ENCODE peak calls at places on chromosomes 13 and 19, in six cellular contexts. One of them, this sample, is unnamed.

GRCh38 chr19:27972291-27973040 is 1240.5 kb downstream of the UQCRFS1 start:
- DNase-seq in cerebellar cortex: peak
- DNase-seq in heart right ventricle: no peak
- DNase-seq in iris pigment epithelial cell: peak
- DNase-seq in heart left ventricle: no peak
- DNase-seq in NCI-H2227 treated with DMSO at 0.1 percent for 48 hours: no peak
- DNase-seq in this sample: no peak

GRCh38 chr13:20390526-20391175 is 135.0 kb downstream of the CRYL1 start:
- DNase-seq in heart left ventricle: no peak
- DNase-seq in cerebellar cortex: no peak
- DNase-seq in iris pigment epithelial cell: no peak
- DNase-seq in heart right ventricle: no peak
- DNase-seq in NCI-H2227 treated with DMSO at 0.1 percent for 48 hours: no peak
- DNase-seq in this sample: no peak

GRCh38 chr19:54875506-54875905 is 1.5 kb downstream of the FCAR start:
- DNase-seq in NCI-H2227 treated with DMSO at 0.1 percent for 48 hours: no peak
- DNase-seq in heart right ventricle: no peak
- DNase-seq in heart left ventricle: no peak
- DNase-seq in cerebellar cortex: no peak
- DNase-seq in iris pigment epithelial cell: no peak
- DNase-seq in this sample: no peak

GRCh38 chr19:49845433-49845832 is 5.5 kb upstream of the PTOV1 start:
- DNase-seq in cerebellar cortex: no peak
- DNase-seq in NCI-H2227 treated with DMSO at 0.1 percent for 48 hours: no peak
- DNase-seq in heart left ventricle: no peak
- DNase-seq in heart right ventricle: no peak
- DNase-seq in iris pigment epithelial cell: no peak
- DNase-seq in this sample: no peak

GRCh38 chr13:114099191-114099590 is 33.2 kb downstream of the RASA3 start:
- DNase-seq in heart left ventricle: peak
- DNase-seq in heart right ventricle: peak
- DNase-seq in iris pigment epithelial cell: peak
- DNase-seq in NCI-H2227 treated with DMSO at 0.1 percent for 48 hours: peak
- DNase-seq in cerebellar cortex: peak
- DNase-seq in this sample: peak

GRCh38 chr13:21625366-21625765 is 21.4 kb upstream of the MICU2 start:
- DNase-seq in heart left ventricle: no peak
- DNase-seq in heart right ventricle: no peak
- DNase-seq in cerebellar cortex: peak
- DNase-seq in NCI-H2227 treated with DMSO at 0.1 percent for 48 hours: no peak
- DNase-seq in iris pigment epithelial cell: peak
- DNase-seq in this sample: no peak

GRCh38 chr19:48618278-48618915 is 581 bp downstream of the RPL18 start:
- DNase-seq in iris pigment epithelial cell: no peak
- DNase-seq in NCI-H2227 treated with DMSO at 0.1 percent for 48 hours: no peak
- DNase-seq in heart right ventricle: no peak
- DNase-seq in heart left ventricle: no peak
- DNase-seq in cerebellar cortex: no peak
- DNase-seq in this sample: peak

GRCh38 chr19:31154021-31154420 is 195.2 kb downstream of the TSHZ3 start:
- DNase-seq in cerebellar cortex: no peak
- DNase-seq in NCI-H2227 treated with DMSO at 0.1 percent for 48 hours: no peak
- DNase-seq in heart right ventricle: no peak
- DNase-seq in iris pigment epithelial cell: peak
- DNase-seq in heart left ventricle: no peak
- DNase-seq in this sample: no peak

GRCh38 chr19:14048439-14049153 is 13.3 kb downstream of the PALM3 start:
- DNase-seq in heart right ventricle: peak
- DNase-seq in cerebellar cortex: no peak
- DNase-seq in iris pigment epithelial cell: peak
- DNase-seq in heart left ventricle: peak
- DNase-seq in NCI-H2227 treated with DMSO at 0.1 percent for 48 hours: no peak
- DNase-seq in this sample: peak

GRCh38 chr13:75319244-75319643 is 162.7 kb downstream of the TBC1D4 start:
- DNase-seq in heart left ventricle: no peak
- DNase-seq in cerebellar cortex: no peak
- DNase-seq in iris pigment epithelial cell: peak
- DNase-seq in NCI-H2227 treated with DMSO at 0.1 percent for 48 hours: no peak
- DNase-seq in heart right ventricle: no peak
- DNase-seq in this sample: no peak

GRCh38 chr13:109733550-109733949 is 52.8 kb downstream of the IRS2 start:
- DNase-seq in heart left ventricle: no peak
- DNase-seq in heart right ventricle: no peak
- DNase-seq in cerebellar cortex: no peak
- DNase-seq in NCI-H2227 treated with DMSO at 0.1 percent for 48 hours: no peak
- DNase-seq in iris pigment epithelial cell: no peak
- DNase-seq in this sample: no peak

GRCh38 chr19:4379383-4380253 is 20.7 kb downstream of the SH3GL1 start:
- DNase-seq in NCI-H2227 treated with DMSO at 0.1 percent for 48 hours: no peak
- DNase-seq in heart left ventricle: no peak
- DNase-seq in heart right ventricle: no peak
- DNase-seq in cerebellar cortex: no peak
- DNase-seq in iris pigment epithelial cell: peak
- DNase-seq in this sample: peak

GRCh38 chr13:65914707-65915106 is 1315.4 kb downstream of the PCDH9 start:
- DNase-seq in cerebellar cortex: no peak
- DNase-seq in NCI-H2227 treated with DMSO at 0.1 percent for 48 hours: no peak
- DNase-seq in iris pigment epithelial cell: peak
- DNase-seq in heart left ventricle: no peak
- DNase-seq in heart right ventricle: no peak
- DNase-seq in this sample: no peak

GRCh38 chr13:30831515-30831914 is 74.6 kb upstream of the MEDAG start:
- DNase-seq in heart left ventricle: no peak
- DNase-seq in cerebellar cortex: no peak
- DNase-seq in NCI-H2227 treated with DMSO at 0.1 percent for 48 hours: no peak
- DNase-seq in heart right ventricle: no peak
- DNase-seq in iris pigment epithelial cell: no peak
- DNase-seq in this sample: peak

GRCh38 chr13:40626566-40626965 is 39.9 kb downstream of the FOXO1 start:
- DNase-seq in cerebellar cortex: no peak
- DNase-seq in iris pigment epithelial cell: no peak
- DNase-seq in NCI-H2227 treated with DMSO at 0.1 percent for 48 hours: no peak
- DNase-seq in heart left ventricle: no peak
- DNase-seq in heart right ventricle: no peak
- DNase-seq in this sample: no peak

GRCh38 chr13:49271264-49271663 is 23.5 kb downstream of the CDADC1 start:
- DNase-seq in NCI-H2227 treated with DMSO at 0.1 percent for 48 hours: no peak
- DNase-seq in iris pigment epithelial cell: no peak
- DNase-seq in heart left ventricle: no peak
- DNase-seq in heart right ventricle: no peak
- DNase-seq in cerebellar cortex: no peak
- DNase-seq in this sample: no peak

GRCh38 chr13:105579821-105580707 is 955.4 kb downstream of the EFNB2 start:
- DNase-seq in cerebellar cortex: no peak
- DNase-seq in iris pigment epithelial cell: peak
- DNase-seq in heart left ventricle: no peak
- DNase-seq in NCI-H2227 treated with DMSO at 0.1 percent for 48 hours: no peak
- DNase-seq in heart right ventricle: no peak
- DNase-seq in this sample: no peak

GRCh38 chr19:11279505-11280236 is 16.3 kb upstream of the TSPAN16 start:
- DNase-seq in heart right ventricle: no peak
- DNase-seq in cerebellar cortex: no peak
- DNase-seq in heart left ventricle: no peak
- DNase-seq in iris pigment epithelial cell: no peak
- DNase-seq in NCI-H2227 treated with DMSO at 0.1 percent for 48 hours: no peak
- DNase-seq in this sample: no peak

GRCh38 chr19:19538077-19538764 is at the start of gene CILP2:
- DNase-seq in heart left ventricle: no peak
- DNase-seq in cerebellar cortex: no peak
- DNase-seq in iris pigment epithelial cell: no peak
- DNase-seq in heart right ventricle: peak
- DNase-seq in NCI-H2227 treated with DMSO at 0.1 percent for 48 hours: peak
- DNase-seq in this sample: peak

GRCh38 chr13:46315036-46315435 is 72.0 kb downstream of the RUBCNL start:
- DNase-seq in heart left ventricle: no peak
- DNase-seq in NCI-H2227 treated with DMSO at 0.1 percent for 48 hours: no peak
- DNase-seq in cerebellar cortex: no peak
- DNase-seq in heart right ventricle: no peak
- DNase-seq in iris pigment epithelial cell: no peak
- DNase-seq in this sample: no peak

GRCh38 chr19:39362682-39363657 is 20.7 kb downstream of the SAMD4B start:
- DNase-seq in cerebellar cortex: no peak
- DNase-seq in iris pigment epithelial cell: peak
- DNase-seq in NCI-H2227 treated with DMSO at 0.1 percent for 48 hours: no peak
- DNase-seq in heart left ventricle: no peak
- DNase-seq in heart right ventricle: no peak
- DNase-seq in this sample: no peak

GRCh38 chr13:100602472-100603142 is 14.0 kb upstream of the GGACT start:
- DNase-seq in NCI-H2227 treated with DMSO at 0.1 percent for 48 hours: no peak
- DNase-seq in cerebellar cortex: no peak
- DNase-seq in heart left ventricle: no peak
- DNase-seq in iris pigment epithelial cell: no peak
- DNase-seq in heart right ventricle: no peak
- DNase-seq in this sample: no peak

GRCh38 chr13:28499579-28499978 is 4.7 kb upstream of the FLT1 start:
- DNase-seq in heart right ventricle: no peak
- DNase-seq in heart left ventricle: no peak
- DNase-seq in NCI-H2227 treated with DMSO at 0.1 percent for 48 hours: no peak
- DNase-seq in cerebellar cortex: no peak
- DNase-seq in iris pigment epithelial cell: peak
- DNase-seq in this sample: no peak

GRCh38 chr19:13366529-13367143 is 139.6 kb downstream of the CACNA1A start:
- DNase-seq in iris pigment epithelial cell: peak
- DNase-seq in NCI-H2227 treated with DMSO at 0.1 percent for 48 hours: peak
- DNase-seq in heart right ventricle: no peak
- DNase-seq in cerebellar cortex: peak
- DNase-seq in heart left ventricle: no peak
- DNase-seq in this sample: no peak

GRCh38 chr19:18610556-18611326 is 1.9 kb upstream of the TMEM59L start:
- DNase-seq in heart right ventricle: no peak
- DNase-seq in heart left ventricle: no peak
- DNase-seq in NCI-H2227 treated with DMSO at 0.1 percent for 48 hours: no peak
- DNase-seq in cerebellar cortex: no peak
- DNase-seq in iris pigment epithelial cell: no peak
- DNase-seq in this sample: no peak

GRCh38 chr19:49120868-49121267 is 1.5 kb downstream of the PPFIA3 start:
- DNase-seq in heart right ventricle: no peak
- DNase-seq in NCI-H2227 treated with DMSO at 0.1 percent for 48 hours: no peak
- DNase-seq in iris pigment epithelial cell: no peak
- DNase-seq in cerebellar cortex: no peak
- DNase-seq in heart left ventricle: no peak
- DNase-seq in this sample: no peak

GRCh38 chr19:11230621-11231386 is 8.6 kb upstream of the ANGPTL8 start:
- DNase-seq in iris pigment epithelial cell: no peak
- DNase-seq in cerebellar cortex: no peak
- DNase-seq in heart left ventricle: no peak
- DNase-seq in NCI-H2227 treated with DMSO at 0.1 percent for 48 hours: no peak
- DNase-seq in heart right ventricle: no peak
- DNase-seq in this sample: no peak

GRCh38 chr13:48500652-48501197 is 32.2 kb downstream of the RCBTB2 start:
- DNase-seq in NCI-H2227 treated with DMSO at 0.1 percent for 48 hours: no peak
- DNase-seq in heart right ventricle: no peak
- DNase-seq in heart left ventricle: no peak
- DNase-seq in iris pigment epithelial cell: peak
- DNase-seq in cerebellar cortex: no peak
- DNase-seq in this sample: no peak

GRCh38 chr13:27978301-27978968 is 9.3 kb upstream of the CDX2 start:
- DNase-seq in NCI-H2227 treated with DMSO at 0.1 percent for 48 hours: no peak
- DNase-seq in heart left ventricle: no peak
- DNase-seq in cerebellar cortex: no peak
- DNase-seq in iris pigment epithelial cell: no peak
- DNase-seq in heart right ventricle: no peak
- DNase-seq in this sample: no peak

GRCh38 chr13:24292476-24292875 is 16.9 kb upstream of the C1QTNF9 start:
- DNase-seq in cerebellar cortex: no peak
- DNase-seq in iris pigment epithelial cell: peak
- DNase-seq in heart right ventricle: no peak
- DNase-seq in heart left ventricle: no peak
- DNase-seq in NCI-H2227 treated with DMSO at 0.1 percent for 48 hours: no peak
- DNase-seq in this sample: no peak

GRCh38 chr19:1704339-1704738 is 49.0 kb upstream of the ONECUT3 start:
- DNase-seq in iris pigment epithelial cell: no peak
- DNase-seq in NCI-H2227 treated with DMSO at 0.1 percent for 48 hours: no peak
- DNase-seq in heart right ventricle: no peak
- DNase-seq in heart left ventricle: no peak
- DNase-seq in cerebellar cortex: no peak
- DNase-seq in this sample: no peak